ENCODE peak calls at places on chromosomes 5 and 9, in nine cellular contexts. Y, H, A, D, I, K, L, R and O are unnamed samples.

GRCh38 chr9:113375057-113376023 is 1.4 kb downstream of the HDHD3 start:
- DNase-seq in R (peak; percentile 76), Y (peak; percentile 51), I (no peak), A (peak; percentile 22), D (no peak), H (no peak), K (peak; percentile 9), L (peak; percentile 56), O (no peak)

GRCh38 chr5:65926276-65926761 is at the start of gene ERBIN:
- DNase-seq in D (peak; percentile 78), A (peak; percentile 73), R (peak; percentile 89), I (peak; percentile 74), K (peak; percentile 68), Y (peak; percentile 82), L (peak; percentile 82), H (peak; percentile 92), O (peak; percentile 87)

GRCh38 chr5:3995954-3996619 is 400.5 kb downstream of the IRX1 start:
- DNase-seq in Y (no peak), K (no peak), L (no peak), H (no peak), R (no peak), D (no peak), I (no peak), A (no peak), O (no peak)

GRCh38 chr5:65483474-65484346 is 2.0 kb upstream of the ADAMTS6 start:
- DNase-seq in A (peak; percentile 63), L (peak; percentile 31), K (peak; percentile 82), I (peak; percentile 72), R (no peak), H (no peak), D (no peak), Y (no peak), O (no peak)

GRCh38 chr9:99169982-99170761 is 51.6 kb downstream of the ALG2 start:
- DNase-seq in H (no peak), A (no peak), I (no peak), K (no peak), Y (no peak), L (no peak), R (no peak), D (no peak), O (no peak)

GRCh38 chr9:88477300-88477751 is 57.7 kb upstream of the NXNL2 start:
- DNase-seq in H (no peak), K (peak; percentile 98), A (no peak), I (peak; percentile 19), L (no peak), Y (no peak), R (no peak), D (no peak), O (no peak)

GRCh38 chr5:53170748-53171349 is 61.3 kb upstream of the MOCS2 start:
- DNase-seq in K (peak; percentile 12), I (peak; percentile 28), R (no peak), D (no peak), A (peak; percentile 54), H (no peak), Y (peak; percentile 31), L (peak; percentile 32), O (no peak)

GRCh38 chr5:174916227-174916626 is 191.8 kb downstream of the MSX2 start:
- DNase-seq in Y (no peak), R (no peak), D (no peak), H (no peak), L (no peak), K (no peak), I (no peak), A (no peak), O (no peak)

GRCh38 chr9:69981686-69982450 is 61.8 kb upstream of the MAMDC2 start:
- DNase-seq in Y (no peak), R (no peak), A (no peak), K (peak; percentile 51), H (no peak), D (no peak), L (no peak), I (no peak), O (no peak)

GRCh38 chr5:79475174-79475466 is 38.8 kb downstream of the HOMER1 start:
- DNase-seq in R (no peak), H (no peak), A (no peak), L (no peak), K (no peak), Y (no peak), D (no peak), I (no peak), O (no peak)

GRCh38 chr5:102959055-102959454 is 160.9 kb downstream of the GIN1 start:
- DNase-seq in I (no peak), A (peak; percentile 59), K (peak; percentile 98), L (no peak), D (no peak), R (no peak), H (no peak), Y (no peak), O (no peak)

GRCh38 chr5:119082691-119083090 is 11.8 kb downstream of the DMXL1 start:
- DNase-seq in H (no peak), I (no peak), Y (no peak), R (no peak), L (no peak), K (no peak), A (no peak), D (no peak), O (no peak)

GRCh38 chr5:24742334-24742733 is 97.6 kb upstream of the CDH10 start:
- DNase-seq in Y (no peak), A (no peak), L (no peak), H (no peak), I (no peak), R (no peak), D (no peak), K (no peak), O (no peak)

GRCh38 chr5:58773744-58774441 is 191.0 kb downstream of the RAB3C start:
- DNase-seq in I (no peak), L (no peak), H (no peak), A (no peak), K (no peak), Y (peak; percentile 42), D (no peak), R (no peak), O (no peak)

GRCh38 chr5:127844631-127845030 is 141.4 kb downstream of the CCDC192 start:
- DNase-seq in D (no peak), K (no peak), R (peak; percentile 54), L (no peak), Y (no peak), A (no peak), I (no peak), H (peak; percentile 64), O (no peak)
- TF ChIP-seq CTCF in D (no peak), K (no peak), R (no peak), L (no peak), Y (no peak), A (no peak), I (no peak), H (no peak), O (no peak)

GRCh38 chr5:75052461-75053285 is at the start of gene GCNT4:
- DNase-seq in I (peak; percentile 52), R (peak; percentile 43), K (peak; percentile 28), Y (peak; percentile 63), A (peak; percentile 56), H (peak; percentile 72), D (peak; percentile 51), L (peak; percentile 50), O (peak; percentile 39)

GRCh38 chr5:75051217-75051751 is 1.1 kb downstream of the GCNT4 start:
- DNase-seq in R (peak; percentile 78), H (no peak), Y (peak; percentile 32), L (peak; percentile 32), A (no peak), I (no peak), K (no peak), D (no peak), O (no peak)

GRCh38 chr5:75049581-75050274 is 2.6 kb downstream of the GCNT4 start:
- DNase-seq in K (peak; percentile 36), A (peak; percentile 83), L (peak; percentile 63), I (peak; percentile 68), D (peak; percentile 30), Y (peak; percentile 39), H (no peak), R (peak; percentile 79), O (peak; percentile 66)

GRCh38 chr5:75048457-75048953 is 3.9 kb downstream of the GCNT4 start:
- DNase-seq in A (no peak), I (peak; percentile 42), R (no peak), K (no peak), D (no peak), L (no peak), Y (no peak), H (no peak), O (no peak)

GRCh38 chr5:75050415-75050814 is 1.9 kb downstream of the GCNT4 start:
- DNase-seq in D (no peak), A (peak; percentile 58), H (no peak), L (peak; percentile 33), Y (no peak), I (no peak), R (peak; percentile 27), K (no peak), O (no peak)
- TF ChIP-seq CTCF in D (no peak), A (no peak), H (no peak), L (peak; percentile 38), Y (no peak), I (no peak), R (no peak), K (no peak), O (no peak)

GRCh38 chr9:127801955-127802575 is 617 bp upstream of the FPGS start:
- DNase-seq in L (no peak), H (no peak), D (peak; percentile 64), A (no peak), Y (no peak), K (no peak), R (no peak), I (no peak), O (no peak)

GRCh38 chr9:127805620-127806019 is 2.9 kb downstream of the FPGS start:
- DNase-seq in Y (no peak), R (peak; percentile 49), H (no peak), D (no peak), K (no peak), L (peak; percentile 61), A (peak; percentile 71), I (peak; percentile 47), O (no peak)

GRCh38 chr9:127803507-127804352 is 1.0 kb downstream of the FPGS start:
- DNase-seq in L (no peak), H (peak; percentile 71), R (peak; percentile 70), A (peak; percentile 63), Y (no peak), K (peak; percentile 36), I (peak; percentile 36), D (no peak), O (peak; percentile 52)

GRCh38 chr9:127806871-127807270 is 4.2 kb downstream of the FPGS start:
- DNase-seq in D (no peak), A (no peak), Y (no peak), L (no peak), R (no peak), H (no peak), I (no peak), K (no peak), O (no peak)

GRCh38 chr9:127802576-127803443 is at the start of gene FPGS:
- DNase-seq in L (peak; percentile 89), D (peak; percentile 86), H (peak; percentile 96), Y (peak; percentile 82), K (peak; percentile 78), A (peak; percentile 91), R (peak; percentile 90), I (peak; percentile 99), O (peak; percentile 89)
- TF ChIP-seq CTCF in L (no peak), D (peak; percentile 21), H (no peak), Y (no peak), K (peak; percentile 1), A (peak; percentile 3), R (no peak), I (no peak), O (no peak)

DNA sequence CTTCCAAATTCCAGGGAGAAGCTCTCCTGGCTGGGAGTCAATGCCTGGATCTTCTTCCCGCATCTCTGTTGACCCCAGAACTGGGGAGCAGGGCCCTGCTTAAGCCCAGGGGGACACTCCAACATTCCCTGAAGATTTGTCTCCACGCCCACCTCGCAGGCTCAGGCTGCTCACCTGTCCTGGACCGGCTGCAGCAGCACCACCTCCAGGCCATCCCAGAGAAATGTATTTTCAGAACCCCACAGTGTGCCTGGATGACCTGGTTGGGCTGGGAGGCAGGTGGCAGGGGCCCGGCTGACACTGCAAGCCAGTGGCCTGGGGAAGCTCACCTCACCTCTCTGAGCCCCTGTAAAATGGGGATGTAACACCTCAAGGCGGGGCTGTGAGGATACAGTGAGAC is 27.1 kb upstream of the ZBTB43 start:
- DNase-seq in A (no peak), Y (no peak), D (no peak), H (no peak), I (no peak), K (no peak), L (peak; percentile 51), R (no peak), O (no peak)
- TF ChIP-seq CTCF in A (no peak), Y (no peak), D (no peak), H (no peak), I (no peak), K (peak; percentile 16), L (peak; percentile 41), R (no peak), O (no peak)